ENCODE peak calls at places on chromosome 22, in nine cellular contexts. F, E, Q, S, Y, M, W, C and H are unnamed samples.

GRCh38 chr22:16563555-16564520 is 28.8 kb downstream of the CCT8L2 start:
- DNase-seq in F (no peak), E (no peak), Q (no peak), S (no peak), Y (no peak), M (no peak), W (no peak), C (no peak), H (no peak)

GRCh38 chr22:23120415-23120899 is 21.3 kb downstream of the RSPH14 start:
- DNase-seq in F (no peak), E (no peak), Q (no peak), S (no peak), Y (no peak), M (no peak), W (no peak), C (no peak), H (no peak)

GRCh38 chr22:42620084-42620483 is 5.4 kb upstream of the POLDIP3 start:
- DNase-seq in F (no peak), E (no peak), Q (no peak), S (no peak), Y (no peak), M (no peak), W (no peak), C (no peak), H (no peak)

GRCh38 chr22:36220457-36220921 is 18.8 kb downstream of the APOL2 start:
- DNase-seq in F (no peak), E (no peak), Q (no peak), S (peak; percentile 4), Y (peak; percentile 55), M (no peak), W (peak; percentile 44), C (no peak), H (no peak)

GRCh38 chr22:46099740-46100139 is 50.6 kb upstream of the PPARA start:
- DNase-seq in F (no peak), E (no peak), Q (no peak), S (no peak), Y (no peak), M (no peak), W (no peak), C (no peak), H (no peak)

GRCh38 chr22:23256986-23257888 is 76.9 kb downstream of the BCR start:
- DNase-seq in F (no peak), E (peak; percentile 70), Q (no peak), S (no peak), Y (no peak), M (no peak), W (peak; percentile 44), C (peak; percentile 79), H (peak; percentile 65)

GRCh38 chr22:26053737-26054316 is 115.4 kb upstream of the SEZ6L start:
- DNase-seq in F (no peak), E (no peak), Q (no peak), S (no peak), Y (no peak), M (peak; percentile 47), W (no peak), C (no peak), H (no peak)

GRCh38 chr22:42434283-42434682 is 2.1 kb upstream of the NFAM1 start:
- DNase-seq in F (no peak), E (no peak), Q (no peak), S (no peak), Y (no peak), M (peak; percentile 62), W (peak; percentile 17), C (no peak), H (no peak)

DNA sequence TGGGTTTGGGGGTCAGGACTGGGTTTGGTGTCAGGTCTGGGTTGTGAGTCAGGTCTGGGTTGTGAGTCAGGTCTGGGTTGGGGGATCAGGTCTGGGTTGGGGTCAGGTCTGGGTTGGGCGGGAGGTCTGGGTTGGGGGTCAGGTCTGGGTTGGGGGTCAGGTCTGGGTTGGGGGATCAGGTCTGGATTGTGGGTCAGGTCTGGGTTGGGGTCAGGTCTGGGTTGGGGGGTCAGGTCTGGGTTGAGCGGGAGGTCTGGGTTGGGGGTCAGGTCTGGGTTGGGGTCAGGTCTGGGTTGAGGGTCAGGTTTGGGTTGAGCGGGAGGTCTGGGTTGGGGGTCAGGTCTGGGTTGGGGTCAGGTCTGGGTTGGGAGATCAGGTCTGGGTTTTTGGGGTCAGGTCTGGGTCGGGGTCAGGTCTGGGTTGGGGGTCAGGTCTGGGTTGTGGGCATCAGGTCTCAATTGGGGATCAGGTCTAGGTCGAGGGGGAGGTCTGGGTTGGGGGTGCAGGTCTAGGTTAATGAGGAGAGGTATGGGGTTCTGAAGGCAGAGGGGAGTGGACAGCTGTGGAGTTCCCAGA is 718 bp downstream of the TTLL8 start:
- DNase-seq in F (no peak), E (no peak), Q (no peak), S (no peak), Y (no peak), M (no peak), W (no peak), C (no peak), H (no peak)
- H3K4me1 ChIP-seq in F (no peaks in the 10 kb centered on the region), E (peaks cover 16% of the 10 kb centered on the region), Q (no peaks in the 10 kb centered on the region), S (no peaks in the 10 kb centered on the region), Y (peaks cover 3% of the 10 kb centered on the region), M (no peaks in the 10 kb centered on the region), W (no peaks in the 10 kb centered on the region), C (no peaks in the 10 kb centered on the region), H (peaks cover 7% of the 10 kb centered on the region)

GRCh38 chr22:30317778-30318177 is 9.0 kb downstream of the TBC1D10A start:
- DNase-seq in F (no peak), E (no peak), Q (no peak), S (no peak), Y (no peak), M (no peak), W (no peak), C (no peak), H (no peak)
- H3K4me1 ChIP-seq in F (peaks cover 99% of the 10 kb centered on the region), E (peaks cover 66% of the 10 kb centered on the region), Q (peaks cover 38% of the 10 kb centered on the region), S (peaks cover 44% of the 10 kb centered on the region), Y (peaks cover 18% of the 10 kb centered on the region), M (peaks cover 11% of the 10 kb centered on the region), W (peaks cover 21% of the 10 kb centered on the region), C (no peaks in the 10 kb centered on the region), H (peaks cover 88% of the 10 kb centered on the region)

DNA sequence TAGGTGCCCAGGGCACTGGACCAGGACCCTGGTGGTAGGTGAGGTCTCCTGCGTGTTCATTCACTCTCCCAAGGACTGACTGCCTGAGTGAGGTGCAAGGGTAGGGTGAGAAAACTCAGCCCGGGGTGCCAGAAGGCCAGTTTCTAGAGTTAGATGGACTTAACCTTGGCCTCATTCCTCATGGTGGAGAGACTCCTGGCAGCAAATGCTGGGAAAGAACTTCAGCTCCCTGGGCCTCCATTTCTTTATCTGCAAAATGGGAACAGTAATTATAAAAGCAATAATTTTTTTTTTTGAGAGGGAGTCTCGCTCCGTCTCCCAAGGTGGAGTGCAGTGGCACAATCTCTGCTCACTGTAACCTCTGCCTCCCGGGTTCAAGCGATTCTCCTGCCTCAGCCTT is 47.7 kb downstream of the TRIOBP start:
- DNase-seq in F (no peak), E (no peak), Q (no peak), S (no peak), Y (no peak), M (no peak), W (no peak), C (no peak), H (no peak)
- H3K4me1 ChIP-seq in F (peaks cover 29% of the 10 kb centered on the region), E (peaks cover 66% of the 10 kb centered on the region), Q (peaks cover 54% of the 10 kb centered on the region), S (peaks cover 64% of the 10 kb centered on the region), Y (peaks cover 57% of the 10 kb centered on the region), M (peaks cover 45% of the 10 kb centered on the region), W (peaks cover 15% of the 10 kb centered on the region), C (no peaks in the 10 kb centered on the region), H (peaks cover 24% of the 10 kb centered on the region)

DNA sequence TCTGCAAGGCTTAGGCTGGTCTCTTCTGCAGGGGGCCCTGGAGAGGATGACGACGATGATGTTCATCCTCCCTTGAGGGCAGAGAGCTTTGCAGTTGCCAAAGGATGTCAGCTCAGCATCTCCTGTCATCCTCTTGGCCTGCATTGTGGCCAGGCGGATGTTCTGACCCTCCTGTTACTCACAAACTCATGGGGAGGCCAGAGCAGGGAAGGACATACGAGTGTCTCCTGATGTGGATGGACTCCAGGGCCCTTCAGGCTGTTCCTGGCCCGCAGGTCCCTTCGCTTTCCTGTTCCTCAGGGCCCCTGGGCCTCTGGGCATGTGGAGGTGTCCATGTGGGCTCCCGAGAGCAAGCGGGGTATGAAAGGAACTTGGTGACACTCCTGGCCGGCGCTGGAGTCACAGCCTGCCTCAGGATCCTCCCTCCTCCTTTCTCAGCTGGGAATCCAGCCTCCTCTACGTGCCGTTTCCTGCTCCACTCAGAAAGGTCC is 8.5 kb downstream of the ADORA2A start:
- DNase-seq in F (no peak), E (no peak), Q (no peak), S (no peak), Y (no peak), M (peak; percentile 13), W (no peak), C (peak; percentile 5), H (no peak)
- H3K4me1 ChIP-seq in F (peaks cover 84% of the 10 kb centered on the region), E (peaks cover 77% of the 10 kb centered on the region), Q (peaks cover 17% of the 10 kb centered on the region), S (peaks cover 24% of the 10 kb centered on the region), Y (peaks cover 3% of the 10 kb centered on the region), M (peaks cover 92% of the 10 kb centered on the region), W (peaks cover 7% of the 10 kb centered on the region), C (no peaks in the 10 kb centered on the region), H (peaks cover 9% of the 10 kb centered on the region)

GRCh38 chr22:39149915-39150847 is 2.3 kb downstream of the CBX7 start:
- DNase-seq in F (no peak), E (no peak), Q (no peak), S (no peak), Y (no peak), M (no peak), W (no peak), C (peak; percentile 14), H (no peak)

GRCh38 chr22:39152024-39152510 is 413 bp downstream of the CBX7 start:
- DNase-seq in F (no peak), E (no peak), Q (no peak), S (no peak), Y (no peak), M (no peak), W (no peak), C (peak; percentile 14), H (no peak)

GRCh38 chr22:39152511-39153219 is at the start of gene CBX7:
- DNase-seq in F (peak; percentile 92), E (peak; percentile 95), Q (peak; percentile 35), S (peak; percentile 84), Y (peak; percentile 84), M (peak; percentile 94), W (peak; percentile 48), C (peak; percentile 96), H (peak; percentile 90)

GRCh38 chr22:39151329-39151975 is 1.0 kb downstream of the CBX7 start:
- DNase-seq in F (peak; percentile 19), E (no peak), Q (no peak), S (no peak), Y (no peak), M (no peak), W (no peak), C (peak; percentile 15), H (no peak)

DNA sequence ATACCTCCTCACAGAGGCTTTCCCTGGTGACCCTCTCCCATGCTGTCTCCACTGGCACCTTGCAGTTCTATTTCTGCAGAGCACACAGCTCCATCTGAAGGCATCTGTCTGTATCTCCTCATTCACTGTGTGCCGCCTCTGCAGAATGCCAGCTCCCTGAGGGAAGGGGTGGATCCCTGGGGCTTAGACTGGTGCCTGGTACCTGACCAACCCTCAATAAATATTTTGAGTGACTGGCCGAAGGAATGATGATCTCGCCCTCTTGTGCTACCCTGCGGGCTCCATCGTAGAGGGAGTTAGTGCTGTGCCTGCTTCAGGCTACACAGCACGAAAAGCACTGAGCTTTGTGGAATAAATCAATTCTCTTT is 1.6 kb downstream of the CBX7 start:
- DNase-seq in F (no peak), E (no peak), Q (no peak), S (no peak), Y (peak; percentile 22), M (no peak), W (no peak), C (peak; percentile 10), H (no peak)
- H3K4me1 ChIP-seq in F (peaks cover 71% of the 10 kb centered on the region), E (peaks cover 52% of the 10 kb centered on the region), Q (peaks cover 2% of the 10 kb centered on the region), S (peaks cover 23% of the 10 kb centered on the region), Y (peaks cover 8% of the 10 kb centered on the region), M (peaks cover 6% of the 10 kb centered on the region), W (peaks cover 5% of the 10 kb centered on the region), C (no peaks in the 10 kb centered on the region), H (peaks cover 32% of the 10 kb centered on the region)